ENCODE peak calls at places on chromosomes 11 and 22, in four cellular contexts. C is neuronal stem cell, P is H9, S is mesenchymal stem cell. B is an unnamed sample.

GRCh38 chr22:37752189-37753061 is 55.3 kb upstream of the GCAT start:
- DNase-seq in C (peak; percentile 30), P (no peak), S (peak; percentile 90), B (peak; percentile 90)

GRCh38 chr11:111911563-111912401 is at the start of gene CRYAB:
- DNase-seq in C (no peak), P (peak; percentile 39), S (peak; percentile 84), B (peak; percentile 80)

GRCh38 chr22:31347251-31348008 is 1.3 kb upstream of the PATZ1 start:
- DNase-seq in C (peak; percentile 58), P (peak; percentile 77), S (peak; percentile 89), B (peak; percentile 97)

GRCh38 chr11:124748481-124749338 is 3.3 kb downstream of the VSIG2 start:
- DNase-seq in C (no peak), P (no peak), S (no peak), B (no peak)

GRCh38 chr11:24496728-24497396 is at the start of gene LUZP2:
- DNase-seq in C (peak; percentile 69), P (peak; percentile 77), S (peak; percentile 62), B (peak; percentile 48)

GRCh38 chr22:48332438-48333322 is 1495.0 kb downstream of the BRD1 start:
- DNase-seq in C (no peak), P (no peak), S (no peak), B (no peak)

GRCh38 chr11:45919806-45920530 is 2.3 kb upstream of the PEX16 start:
- DNase-seq in C (no peak), P (no peak), S (no peak), B (no peak)

GRCh38 chr22:31139866-31140716 is at the start of gene PLA2G3:
- DNase-seq in C (peak; percentile 84), P (peak; percentile 99), S (peak; percentile 72), B (no peak)

GRCh38 chr11:94526645-94527438 is 14.6 kb downstream of the C11orf97 start:
- DNase-seq in C (no peak), P (no peak), S (no peak), B (no peak)

GRCh38 chr22:17552737-17553136 is 10.6 kb upstream of the SLC25A18 start:
- DNase-seq in C (no peak), P (no peak), S (no peak), B (no peak)

GRCh38 chr11:126391970-126392637 is 36.6 kb downstream of the ST3GAL4 start:
- DNase-seq in C (no peak), P (peak; percentile 61), S (no peak), B (no peak)

GRCh38 chr11:134046681-134047449 is 22.0 kb upstream of the JAM3 start:
- DNase-seq in C (no peak), P (no peak), S (no peak), B (no peak)

GRCh38 chr22:50460942-50461341 is 13.9 kb downstream of the SBF1 start:
- DNase-seq in C (no peak), P (no peak), S (no peak), B (peak; percentile 86)

GRCh38 chr22:47281126-47282106 is 519.0 kb downstream of the TBC1D22A start:
- DNase-seq in C (no peak), P (no peak), S (no peak), B (no peak)

GRCh38 chr22:43885319-43885671 is 6.5 kb downstream of the PNPLA5 start:
- DNase-seq in C (no peak), P (no peak), S (no peak), B (no peak)

GRCh38 chr11:65486570-65487466 is 12.0 kb upstream of the MALAT1 start:
- DNase-seq in C (no peak), P (no peak), S (no peak), B (peak; percentile 2)

GRCh38 chr11:27216268-27217149 is 146.5 kb downstream of the CCDC34 start:
- DNase-seq in C (no peak), P (no peak), S (peak; percentile 44), B (no peak)

GRCh38 chr22:39349967-39350802 is at the start of gene SYNGR1:
- DNase-seq in C (peak; percentile 49), P (no peak), S (no peak), B (no peak)

GRCh38 chr11:34749666-34750659 is 129.1 kb downstream of the EHF start:
- DNase-seq in C (no peak), P (no peak), S (peak; percentile 66), B (no peak)

GRCh38 chr22:36763576-36763975 is 12.3 kb downstream of the IFT27 start:
- DNase-seq in C (no peak), P (peak; percentile 4), S (no peak), B (no peak)

GRCh38 chr11:16860632-16861031 is 122.2 kb downstream of the C11orf58 start:
- DNase-seq in C (no peak), P (no peak), S (no peak), B (no peak)

GRCh38 chr11:1384206-1384965 is 5.3 kb upstream of the BRSK2 start:
- DNase-seq in C (no peak), P (no peak), S (no peak), B (no peak)

GRCh38 chr22:25488244-25489020 is 76.0 kb upstream of the GRK3 start:
- DNase-seq in C (no peak), P (no peak), S (peak; percentile 71), B (no peak)

GRCh38 chr11:75535039-75535563 is 9.4 kb upstream of the GDPD5 start:
- DNase-seq in C (no peak), P (no peak), S (no peak), B (no peak)

GRCh38 chr22:35037089-35037488 is 28.9 kb upstream of the ISX start:
- DNase-seq in C (peak; percentile 8), P (peak; percentile 54), S (no peak), B (no peak)

GRCh38 chr22:37169412-37169811 is 18.6 kb downstream of the C1QTNF6 start:
- DNase-seq in C (no peak), P (no peak), S (no peak), B (no peak)

GRCh38 chr11:2330696-2331095 is 28.9 kb downstream of the TSPAN32 start:
- DNase-seq in C (no peak), P (no peak), S (no peak), B (no peak)

GRCh38 chr11:71459767-71460320 is 6.8 kb downstream of the NADSYN1 start:
- DNase-seq in C (no peak), P (no peak), S (no peak), B (no peak)

GRCh38 chr11:112511271-112511670 is 250.6 kb upstream of the PLET1 start:
- DNase-seq in C (no peak), P (no peak), S (no peak), B (no peak)

GRCh38 chr11:134372961-134373360 is 39.1 kb downstream of the B3GAT1 start:
- DNase-seq in C (no peak), P (no peak), S (no peak), B (no peak)

GRCh38 chr11:3222941-3223905 is 4.6 kb upstream of the MRGPRG start:
- DNase-seq in C (no peak), P (peak; percentile 29), S (no peak), B (no peak)

GRCh38 chr11:66617148-66617814 is 851 bp downstream of the RBM14 start:
- DNase-seq in C (no peak), P (no peak), S (no peak), B (peak; percentile 30)

GRCh38 chr11:86761978-86762377 is 38.4 kb upstream of the PRSS23 start:
- DNase-seq in C (no peak), P (no peak), S (no peak), B (no peak)

GRCh38 chr11:86758171-86758570 is 42.2 kb upstream of the PRSS23 start:
- DNase-seq in C (no peak), P (no peak), S (no peak), B (no peak)

GRCh38 chr11:86755196-86755595 is 45.1 kb upstream of the PRSS23 start:
- DNase-seq in C (no peak), P (no peak), S (no peak), B (no peak)

GRCh38 chr11:86765146-86765663 is 35.1 kb upstream of the PRSS23 start:
- DNase-seq in C (no peak), P (no peak), S (no peak), B (no peak)

GRCh38 chr11:86760577-86760976 is 39.8 kb upstream of the PRSS23 start:
- DNase-seq in C (no peak), P (no peak), S (no peak), B (no peak)
- H4K91ac ChIP-seq in C (no peak overlapping the region), P (no peak overlapping the region), S (no peak overlapping the region), B (no peak overlapping the region)

DNA sequence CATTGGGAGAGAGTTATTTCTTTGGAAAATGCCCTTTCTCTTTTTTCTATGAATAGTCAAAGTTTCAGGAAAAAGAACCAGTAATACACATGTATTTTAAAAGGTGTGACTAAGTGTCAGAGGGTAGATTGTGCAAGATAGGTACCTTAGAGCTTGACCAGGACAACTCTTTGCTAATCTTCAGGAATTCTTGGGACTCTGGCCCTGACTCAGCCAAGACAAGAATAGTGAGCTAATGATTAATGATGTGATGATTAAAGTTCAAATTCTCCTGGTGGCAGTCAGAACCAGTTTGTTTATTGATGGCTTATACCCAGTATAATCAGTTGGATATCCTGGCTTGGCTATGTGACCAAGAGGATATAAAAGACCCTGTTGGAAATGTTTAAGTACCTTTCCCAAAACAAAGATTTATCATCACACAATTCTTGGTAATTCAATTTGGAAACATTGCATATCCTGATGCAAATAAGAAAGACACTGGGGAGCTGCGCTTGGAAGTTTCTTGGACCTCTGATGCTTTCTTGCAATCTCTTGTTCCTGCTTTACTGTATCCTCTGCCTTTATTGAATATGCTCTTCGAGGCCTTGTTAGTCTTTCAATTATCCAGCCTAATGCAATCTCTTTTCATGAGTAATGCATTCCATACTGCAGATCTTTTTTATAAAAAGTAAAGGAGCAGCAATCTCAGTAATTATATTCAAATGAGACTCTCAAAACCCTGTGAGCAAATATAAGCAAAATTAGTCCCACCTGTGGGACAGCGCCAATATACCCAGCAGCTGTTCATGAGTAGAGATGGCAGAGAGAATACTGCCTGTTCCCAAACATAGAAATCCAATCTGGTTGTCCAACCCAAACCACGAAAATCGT is 48.0 kb upstream of the CEP126 start:
- DNase-seq in C (no peak), P (no peak), S (peak; percentile 64), B (peak; percentile 87)
- H3K4me2 ChIP-seq in C (no peak overlapping the region), P (no peak overlapping the region), S (no peak overlapping the region), B (no peak overlapping the region)

GRCh38 chr11:117907276-117908110 is 21.7 kb downstream of the TMPRSS13 start:
- DNase-seq in C (peak; percentile 70), P (peak; percentile 95), S (peak; percentile 98), B (peak; percentile 83)
- H4K91ac ChIP-seq in C (peak overlapping the region; percentile 18), P (no peak overlapping the region), S (peak overlapping the region; percentile 85), B (peak overlapping the region; percentile 15)

GRCh38 chr11:93519179-93519578 is 24.0 kb downstream of the SMCO4 start:
- DNase-seq in C (no peak), P (no peak), S (no peak), B (no peak)
- H3K4me2 ChIP-seq in C (no peak overlapping the region), P (no peak overlapping the region), S (no peak overlapping the region), B (no peak overlapping the region)

DNA sequence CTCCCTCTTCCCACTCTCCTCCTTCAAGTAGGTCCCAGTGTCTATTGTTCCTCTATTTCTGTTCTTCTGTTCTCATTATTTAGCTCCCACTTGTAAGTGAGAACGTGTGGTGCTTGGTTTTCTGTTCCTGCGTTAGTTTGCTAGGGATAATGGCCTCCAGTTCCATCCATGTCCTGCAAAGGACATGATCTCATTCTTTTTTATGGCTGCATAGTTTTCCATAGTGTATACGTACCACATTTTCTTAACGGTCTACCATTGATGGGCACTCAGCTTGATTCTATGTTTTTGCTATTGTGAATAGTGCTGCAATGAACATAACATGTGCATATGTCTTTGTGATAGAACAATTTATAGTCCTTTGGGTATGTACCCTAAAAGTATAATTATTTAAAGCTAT is 26.2 kb downstream of the C2CD3 start:
- DNase-seq in C (no peak), P (no peak), S (no peak), B (no peak)
- H4K91ac ChIP-seq in C (no peak overlapping the region), P (no peak overlapping the region), S (no peak overlapping the region), B (no peak overlapping the region)

B was measured in trophoblast cell.